ENCODE peak calls at places on chromosomes 5 and 9, in nine cellular contexts. One of them, this sample, is unnamed.

GRCh38 chr9:91727316-91727861 is 222.6 kb downstream of the ROR2 start:
- DNase-seq in neural progenitor cell: peak; percentile 67
- DNase-seq in PC-3: peak; percentile 61
- DNase-seq in GM23248: peak; percentile 72
- DNase-seq in HCT116: peak; percentile 16
- DNase-seq in hepatocyte: peak; percentile 73
- DNase-seq in SK-N-SH: peak; percentile 88
- DNase-seq in GM23338: peak; percentile 80
- DNase-seq in MM.1S: peak; percentile 58
- DNase-seq in this sample: peak; percentile 61

GRCh38 chr9:95458666-95459065 is 58.1 kb downstream of the PTCH1 start:
- DNase-seq in SK-N-SH: peak; percentile 83
- DNase-seq in MM.1S: no peak
- DNase-seq in HCT116: no peak
- DNase-seq in neural progenitor cell: no peak
- DNase-seq in GM23338: no peak
- DNase-seq in GM23248: no peak
- DNase-seq in hepatocyte: peak; percentile 57
- DNase-seq in PC-3: no peak
- DNase-seq in this sample: no peak

GRCh38 chr5:74995931-74996330 is 56.4 kb downstream of the GCNT4 start:
- DNase-seq in neural progenitor cell: no peak
- DNase-seq in GM23338: no peak
- DNase-seq in hepatocyte: no peak
- DNase-seq in GM23248: no peak
- DNase-seq in HCT116: no peak
- DNase-seq in PC-3: no peak
- DNase-seq in MM.1S: no peak
- DNase-seq in SK-N-SH: no peak
- DNase-seq in this sample: no peak

GRCh38 chr9:88411471-88411870 is 23.2 kb downstream of the SPIN1 start:
- DNase-seq in HCT116: no peak
- DNase-seq in GM23338: no peak
- DNase-seq in GM23248: no peak
- DNase-seq in SK-N-SH: no peak
- DNase-seq in neural progenitor cell: no peak
- DNase-seq in MM.1S: no peak
- DNase-seq in hepatocyte: no peak
- DNase-seq in PC-3: no peak
- DNase-seq in this sample: no peak

GRCh38 chr5:120152472-120152871 is 311.6 kb upstream of the PRR16 start:
- DNase-seq in neural progenitor cell: no peak
- DNase-seq in PC-3: peak; percentile 76
- DNase-seq in HCT116: no peak
- DNase-seq in GM23248: peak; percentile 92
- DNase-seq in hepatocyte: no peak
- DNase-seq in MM.1S: no peak
- DNase-seq in SK-N-SH: no peak
- DNase-seq in GM23338: no peak
- DNase-seq in this sample: no peak

GRCh38 chr9:109346904-109347303 is 26.0 kb upstream of the EPB41L4B start:
- DNase-seq in HCT116: no peak
- DNase-seq in neural progenitor cell: no peak
- DNase-seq in MM.1S: no peak
- DNase-seq in PC-3: no peak
- DNase-seq in GM23248: no peak
- DNase-seq in GM23338: no peak
- DNase-seq in hepatocyte: peak; percentile 15
- DNase-seq in SK-N-SH: no peak
- DNase-seq in this sample: no peak

GRCh38 chr9:93062364-93062763 is 3.9 kb downstream of the SUSD3 start:
- DNase-seq in SK-N-SH: no peak
- DNase-seq in HCT116: no peak
- DNase-seq in neural progenitor cell: no peak
- DNase-seq in hepatocyte: no peak
- DNase-seq in GM23248: no peak
- DNase-seq in MM.1S: no peak
- DNase-seq in PC-3: no peak
- DNase-seq in GM23338: peak; percentile 27
- DNase-seq in this sample: peak; percentile 87

GRCh38 chr5:34486160-34486765 is 169.9 kb upstream of the RAI14 start:
- DNase-seq in hepatocyte: peak; percentile 93
- DNase-seq in PC-3: peak; percentile 94
- DNase-seq in HCT116: peak; percentile 69
- DNase-seq in MM.1S: peak; percentile 78
- DNase-seq in SK-N-SH: peak; percentile 70
- DNase-seq in GM23338: peak; percentile 98
- DNase-seq in neural progenitor cell: peak; percentile 92
- DNase-seq in GM23248: peak; percentile 90
- DNase-seq in this sample: peak; percentile 74

GRCh38 chr5:131974956-131975726 is 29.7 kb upstream of the MEIKIN start:
- DNase-seq in SK-N-SH: no peak
- DNase-seq in PC-3: no peak
- DNase-seq in HCT116: no peak
- DNase-seq in hepatocyte: no peak
- DNase-seq in neural progenitor cell: no peak
- DNase-seq in GM23248: no peak
- DNase-seq in GM23338: peak; percentile 36
- DNase-seq in MM.1S: no peak
- DNase-seq in this sample: no peak

GRCh38 chr5:65172486-65173129 is 309.1 kb downstream of the ADAMTS6 start:
- DNase-seq in HCT116: no peak
- DNase-seq in GM23338: no peak
- DNase-seq in neural progenitor cell: no peak
- DNase-seq in SK-N-SH: no peak
- DNase-seq in PC-3: no peak
- DNase-seq in hepatocyte: no peak
- DNase-seq in MM.1S: no peak
- DNase-seq in GM23248: peak; percentile 93
- DNase-seq in this sample: no peak

GRCh38 chr5:170363671-170364070 is 25.5 kb downstream of the KCNMB1 start:
- DNase-seq in SK-N-SH: no peak
- DNase-seq in hepatocyte: no peak
- DNase-seq in PC-3: no peak
- DNase-seq in GM23338: no peak
- DNase-seq in HCT116: no peak
- DNase-seq in MM.1S: no peak
- DNase-seq in neural progenitor cell: no peak
- DNase-seq in GM23248: no peak
- DNase-seq in this sample: no peak

GRCh38 chr5:78500028-78500427 is 139.6 kb downstream of the SCAMP1 start:
- DNase-seq in hepatocyte: no peak
- DNase-seq in SK-N-SH: no peak
- DNase-seq in MM.1S: no peak
- DNase-seq in HCT116: no peak
- DNase-seq in GM23338: no peak
- DNase-seq in GM23248: peak; percentile 32
- DNase-seq in PC-3: no peak
- DNase-seq in neural progenitor cell: no peak
- DNase-seq in this sample: no peak

GRCh38 chr5:1016036-1016435 is 7.4 kb downstream of the NKD2 start:
- DNase-seq in MM.1S: no peak
- DNase-seq in hepatocyte: no peak
- DNase-seq in neural progenitor cell: no peak
- DNase-seq in PC-3: no peak
- DNase-seq in SK-N-SH: no peak
- DNase-seq in HCT116: no peak
- DNase-seq in GM23248: no peak
- DNase-seq in GM23338: no peak
- DNase-seq in this sample: no peak

GRCh38 chr5:78677777-78678668 is 29.5 kb upstream of the LHFPL2 start:
- DNase-seq in neural progenitor cell: no peak
- DNase-seq in hepatocyte: peak; percentile 55
- DNase-seq in PC-3: peak; percentile 85
- DNase-seq in GM23338: no peak
- DNase-seq in SK-N-SH: peak; percentile 60
- DNase-seq in MM.1S: no peak
- DNase-seq in HCT116: peak; percentile 69
- DNase-seq in GM23248: peak; percentile 96
- DNase-seq in this sample: no peak

GRCh38 chr9:27353405-27354229 is 56.7 kb upstream of the EQTN start:
- DNase-seq in PC-3: no peak
- DNase-seq in neural progenitor cell: peak; percentile 67
- DNase-seq in MM.1S: no peak
- DNase-seq in hepatocyte: no peak
- DNase-seq in GM23248: peak; percentile 39
- DNase-seq in SK-N-SH: peak; percentile 64
- DNase-seq in GM23338: no peak
- DNase-seq in HCT116: no peak
- DNase-seq in this sample: no peak

GRCh38 chr9:89684912-89685636 is 80.3 kb downstream of the GADD45G start:
- DNase-seq in HCT116: no peak
- DNase-seq in PC-3: no peak
- DNase-seq in SK-N-SH: no peak
- DNase-seq in GM23338: no peak
- DNase-seq in hepatocyte: no peak
- DNase-seq in MM.1S: no peak
- DNase-seq in neural progenitor cell: no peak
- DNase-seq in GM23248: no peak
- DNase-seq in this sample: no peak

GRCh38 chr9:86891886-86892437 is 55.3 kb downstream of the GAS1 start:
- DNase-seq in SK-N-SH: no peak
- DNase-seq in GM23338: no peak
- DNase-seq in hepatocyte: no peak
- DNase-seq in neural progenitor cell: no peak
- DNase-seq in PC-3: no peak
- DNase-seq in GM23248: no peak
- DNase-seq in HCT116: no peak
- DNase-seq in MM.1S: no peak
- DNase-seq in this sample: no peak

GRCh38 chr9:115396071-115396529 is 278.1 kb upstream of the TNC start:
- DNase-seq in hepatocyte: no peak
- DNase-seq in GM23338: no peak
- DNase-seq in neural progenitor cell: no peak
- DNase-seq in MM.1S: peak; percentile 10
- DNase-seq in GM23248: no peak
- DNase-seq in SK-N-SH: no peak
- DNase-seq in PC-3: no peak
- DNase-seq in HCT116: no peak
- DNase-seq in this sample: no peak

GRCh38 chr9:71353723-71354122 is 232.3 kb upstream of the TRPM3 start:
- DNase-seq in SK-N-SH: no peak
- DNase-seq in GM23338: no peak
- DNase-seq in MM.1S: peak; percentile 73
- DNase-seq in hepatocyte: no peak
- DNase-seq in HCT116: no peak
- DNase-seq in PC-3: no peak
- DNase-seq in neural progenitor cell: no peak
- DNase-seq in GM23248: peak; percentile 84
- DNase-seq in this sample: no peak

GRCh38 chr9:84947412-84947972 is 278.0 kb downstream of the NTRK2 start:
- DNase-seq in GM23338: no peak
- DNase-seq in neural progenitor cell: no peak
- DNase-seq in PC-3: peak; percentile 3
- DNase-seq in HCT116: no peak
- DNase-seq in hepatocyte: no peak
- DNase-seq in SK-N-SH: no peak
- DNase-seq in GM23248: no peak
- DNase-seq in MM.1S: no peak
- DNase-seq in this sample: no peak

DNA sequence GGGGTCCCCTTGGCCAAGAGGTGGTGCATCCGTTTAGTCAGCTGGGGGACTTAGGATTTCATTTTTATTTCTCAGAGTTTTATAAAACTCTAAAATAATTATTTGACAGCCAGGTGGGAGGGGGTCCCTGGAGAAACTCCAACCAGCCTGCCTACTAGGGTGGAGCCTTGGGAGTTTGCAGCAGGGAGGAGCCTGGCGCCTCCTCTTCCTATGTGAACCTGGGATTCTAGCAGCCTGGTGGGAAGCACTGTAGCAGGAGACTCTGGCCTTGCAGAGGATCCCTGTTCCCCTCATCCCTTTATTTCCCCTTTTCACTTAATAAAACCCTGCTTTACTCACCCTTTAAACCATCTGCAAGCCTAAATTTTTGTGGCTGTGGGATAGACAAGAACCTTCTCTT is 50.8 kb downstream of the FXN start:
- DNase-seq in neural progenitor cell: no peak
- DNase-seq in SK-N-SH: no peak
- DNase-seq in hepatocyte: no peak
- DNase-seq in MM.1S: no peak
- DNase-seq in GM23248: no peak
- DNase-seq in HCT116: no peak
- DNase-seq in GM23338: peak; percentile 51
- DNase-seq in PC-3: no peak
- DNase-seq in this sample: no peak
- TF ChIP-seq EZH2phosphoT487 in neural progenitor cell: no peak
- TF ChIP-seq EZH2phosphoT487 in SK-N-SH: no peak
- TF ChIP-seq EZH2phosphoT487 in hepatocyte: no peak
- TF ChIP-seq EZH2phosphoT487 in MM.1S: no peak
- TF ChIP-seq EZH2phosphoT487 in GM23248: no peak
- TF ChIP-seq EZH2phosphoT487 in HCT116: no peak
- TF ChIP-seq EZH2phosphoT487 in GM23338: no peak
- TF ChIP-seq EZH2phosphoT487 in PC-3: no peak
- TF ChIP-seq EZH2phosphoT487 in this sample: no peak

GRCh38 chr5:151592855-151593408 is 1.8 kb upstream of the FAT2 start:
- DNase-seq in GM23338: no peak
- DNase-seq in hepatocyte: peak; percentile 77
- DNase-seq in SK-N-SH: peak; percentile 63
- DNase-seq in HCT116: no peak
- DNase-seq in PC-3: no peak
- DNase-seq in MM.1S: no peak
- DNase-seq in GM23248: no peak
- DNase-seq in neural progenitor cell: no peak
- DNase-seq in this sample: no peak
- TF ChIP-seq EZH2phosphoT487 in GM23338: no peak
- TF ChIP-seq EZH2phosphoT487 in hepatocyte: no peak
- TF ChIP-seq EZH2phosphoT487 in SK-N-SH: no peak
- TF ChIP-seq EZH2phosphoT487 in HCT116: no peak
- TF ChIP-seq EZH2phosphoT487 in PC-3: no peak
- TF ChIP-seq EZH2phosphoT487 in MM.1S: no peak
- TF ChIP-seq EZH2phosphoT487 in GM23248: no peak
- TF ChIP-seq EZH2phosphoT487 in neural progenitor cell: no peak
- TF ChIP-seq EZH2phosphoT487 in this sample: no peak

DNA sequence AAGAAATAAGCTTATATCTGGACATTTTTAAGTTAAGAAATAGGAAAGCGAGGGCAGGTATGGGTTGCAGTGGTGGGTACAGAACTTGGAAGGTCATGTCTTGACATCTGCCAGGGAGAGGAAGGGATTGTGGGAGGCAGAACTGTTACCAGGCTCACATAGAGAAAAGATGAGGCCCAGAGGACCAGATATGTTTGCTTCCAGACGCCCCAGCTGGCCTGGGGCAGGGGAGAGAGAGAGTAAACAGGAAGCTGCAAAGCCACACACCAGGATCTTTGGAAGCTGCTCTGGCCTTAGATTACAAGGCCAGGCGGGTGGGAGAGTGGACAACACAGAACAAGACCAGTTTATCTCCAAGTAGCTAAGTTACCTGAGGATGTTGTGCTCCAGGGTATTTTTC is 71.2 kb downstream of the MARCHF11 start:
- DNase-seq in GM23338: no peak
- DNase-seq in MM.1S: no peak
- DNase-seq in neural progenitor cell: no peak
- DNase-seq in HCT116: no peak
- DNase-seq in PC-3: no peak
- DNase-seq in hepatocyte: no peak
- DNase-seq in SK-N-SH: peak; percentile 36
- DNase-seq in GM23248: no peak
- DNase-seq in this sample: no peak
- TF ChIP-seq EZH2phosphoT487 in GM23338: no peak
- TF ChIP-seq EZH2phosphoT487 in MM.1S: no peak
- TF ChIP-seq EZH2phosphoT487 in neural progenitor cell: no peak
- TF ChIP-seq EZH2phosphoT487 in HCT116: no peak
- TF ChIP-seq EZH2phosphoT487 in PC-3: no peak
- TF ChIP-seq EZH2phosphoT487 in hepatocyte: no peak
- TF ChIP-seq EZH2phosphoT487 in SK-N-SH: no peak
- TF ChIP-seq EZH2phosphoT487 in GM23248: no peak
- TF ChIP-seq EZH2phosphoT487 in this sample: no peak

GRCh38 chr9:126847051-126847450 is 13.4 kb upstream of the ZBTB34 start:
- DNase-seq in HCT116: no peak
- DNase-seq in GM23248: no peak
- DNase-seq in SK-N-SH: no peak
- DNase-seq in GM23338: no peak
- DNase-seq in MM.1S: no peak
- DNase-seq in neural progenitor cell: no peak
- DNase-seq in PC-3: no peak
- DNase-seq in hepatocyte: no peak
- DNase-seq in this sample: no peak
- TF ChIP-seq EZH2phosphoT487 in HCT116: no peak
- TF ChIP-seq EZH2phosphoT487 in GM23248: no peak
- TF ChIP-seq EZH2phosphoT487 in SK-N-SH: no peak
- TF ChIP-seq EZH2phosphoT487 in GM23338: no peak
- TF ChIP-seq EZH2phosphoT487 in MM.1S: no peak
- TF ChIP-seq EZH2phosphoT487 in neural progenitor cell: no peak
- TF ChIP-seq EZH2phosphoT487 in PC-3: no peak
- TF ChIP-seq EZH2phosphoT487 in hepatocyte: no peak
- TF ChIP-seq EZH2phosphoT487 in this sample: no peak

This sample was measured in OCI-LY7.